ENCODE peak calls at places on chromosome 1, in five cellular contexts. M, U, K, X and N are unnamed samples.

GRCh38 chr1:64675718-64676345 is 69.0 kb upstream of the RAVER2 start:
- DNase-seq in U (no peak), M (no peak), X (no peak), K (no peak), N (no peak)

GRCh38 chr1:204891860-204892259 is 21.2 kb downstream of the NFASC start:
- DNase-seq in X (no peak), K (no peak), M (no peak), U (no peak), N (no peak)

GRCh38 chr1:99464738-99465137 is 181.2 kb upstream of the PALMD start:
- DNase-seq in M (no peak), X (no peak), K (no peak), U (no peak), N (no peak)

GRCh38 chr1:167122121-167122480 is 28.2 kb downstream of the STYXL2 start:
- DNase-seq in U (no peak), M (no peak), X (no peak), K (no peak), N (no peak)

GRCh38 chr1:178544531-178544930 is 31.6 kb downstream of the TEX35 start:
- DNase-seq in X (no peak), M (no peak), U (no peak), K (no peak), N (no peak)

GRCh38 chr1:164651378-164651951 is 92.5 kb downstream of the PBX1 start:
- DNase-seq in K (no peak), X (no peak), M (no peak), U (no peak), N (no peak)

GRCh38 chr1:51858892-51859291 is 19.6 kb downstream of the NRDC start:
- DNase-seq in U (no peak), K (no peak), M (no peak), X (no peak), N (no peak)

GRCh38 chr1:12231276-12231595 is 1.4 kb downstream of the VPS13D start:
- DNase-seq in X (no peak), K (no peak), U (no peak), M (no peak), N (no peak)

GRCh38 chr1:33130297-33130696 is 49.3 kb downstream of the AZIN2 start:
- DNase-seq in M (peak), U (no peak), X (no peak), K (no peak), N (no peak)

GRCh38 chr1:3135073-3135745 is 66.2 kb downstream of the PRDM16 start:
- DNase-seq in M (no peak), X (no peak), K (no peak), U (no peak), N (no peak)

GRCh38 chr1:22572778-22573177 is 9.5 kb downstream of the EPHA8 start:
- DNase-seq in K (no peak), M (no peak), U (no peak), X (no peak), N (no peak)

GRCh38 chr1:145751491-145752021 is 32.3 kb downstream of the CD160 start:
- DNase-seq in M (no peak), X (no peak), U (no peak), K (no peak), N (peak)

GRCh38 chr1:110150330-110151174 is at the start of gene SLC6A17:
- DNase-seq in X (no peak), K (no peak), M (no peak), U (peak), N (no peak)

GRCh38 chr1:181128592-181129497 is 40.3 kb downstream of the IER5 start:
- DNase-seq in X (no peak), M (peak), U (no peak), K (no peak), N (peak)